ENCODE peak calls at places on chromosomes 3 and 15, in four cellular contexts. E, D, P and X are unnamed samples.

GRCh38 chr3:132311860-132312259 is 5.3 kb upstream of the ACP3 start:
- DNase-seq in E (no peak), D (no peak), P (no peak), X (no peak)

GRCh38 chr3:14441240-14441919 is 39.0 kb downstream of the SLC6A6 start:
- DNase-seq in E (no peak), D (no peak), P (no peak), X (no peak)

GRCh38 chr15:81516461-81516860 is 142.4 kb upstream of the TMC3 start:
- DNase-seq in E (no peak), D (no peak), P (no peak), X (no peak)

GRCh38 chr3:112642912-112643506 is 2.1 kb upstream of the CCDC80 start:
- DNase-seq in E (peak), D (peak), P (peak), X (peak)

GRCh38 chr3:38998086-38998485 is 53.7 kb downstream of the SCN11A start:
- DNase-seq in E (no peak), D (no peak), P (no peak), X (no peak)

GRCh38 chr3:104257486-104257885 is 1109.2 kb upstream of the ALCAM start:
- DNase-seq in E (no peak), D (no peak), P (no peak), X (no peak)

GRCh38 chr3:117811797-117812196 is 1102.2 kb downstream of the TUSC7 start:
- DNase-seq in E (no peak), D (no peak), P (no peak), X (no peak)

GRCh38 chr15:78979456-78980320 is 34.8 kb upstream of the CTSH start:
- DNase-seq in E (peak), D (peak), P (peak), X (peak)

GRCh38 chr3:188437921-188438320 is 284.0 kb downstream of the LPP start:
- DNase-seq in E (no peak), D (no peak), P (no peak), X (no peak)

GRCh38 chr3:71581451-71581980 is 2.0 kb downstream of the FOXP1 start:
- DNase-seq in E (peak), D (no peak), P (no peak), X (peak)

GRCh38 chr3:35965908-35966307 is 326.6 kb downstream of the ARPP21 start:
- DNase-seq in E (no peak), D (no peak), P (no peak), X (no peak)

GRCh38 chr3:170977911-170978310 is 48.6 kb downstream of the SLC2A2 start:
- DNase-seq in E (no peak), D (no peak), P (no peak), X (no peak)

GRCh38 chr3:175748087-175748732 is 889.1 kb downstream of the NAALADL2 start:
- DNase-seq in E (no peak), D (no peak), P (no peak), X (no peak)

GRCh38 chr3:151765685-151766084 is 32.0 kb downstream of the AADACL2 start:
- DNase-seq in E (no peak), D (no peak), P (no peak), X (no peak)